ENCODE peak calls at places on chromosomes 16 and 17, in ten cellular contexts. C is pancreas, I is GM23338, Q is spleen, M is IMR-90, X is right lobe of liver, L is ascending aorta, A is tibial artery, G is heart right ventricle, W is esophagus squamous epithelium. Z is an unnamed sample.

GRCh38 chr17:63221941-63222340 is 224.2 kb downstream of the CYB561 start:
- DNase-seq in C (no peak), I (no peak), Q (no peak), M (no peak), X (no peak), L (no peak), A (no peak), G (no peak), W (no peak), Z (no peak)

GRCh38 chr17:75774988-75775668 is 9.5 kb upstream of the UNK start:
- DNase-seq in C (no peak), I (peak; percentile 62), Q (peak; percentile 71), M (peak; percentile 44), X (no peak), L (no peak), A (peak; percentile 62), G (no peak), W (no peak), Z (peak; percentile 63)

GRCh38 chr17:40600486-40601046 is 35.3 kb upstream of the CCR7 start:
- DNase-seq in C (no peak), I (no peak), Q (no peak), M (no peak), X (no peak), L (no peak), A (no peak), G (no peak), W (no peak), Z (no peak)

GRCh38 chr17:51764387-51764971 is 394.0 kb downstream of the CA10 start:
- DNase-seq in C (no peak), I (peak; percentile 87), Q (no peak), M (peak; percentile 45), X (peak; percentile 52), L (no peak), A (no peak), G (peak; percentile 32), W (no peak), Z (peak; percentile 24)

GRCh38 chr16:68444058-68444657 is 4.2 kb downstream of the SMPD3 start:
- DNase-seq in C (peak; percentile 73), I (peak; percentile 84), Q (no peak), M (peak; percentile 21), X (peak; percentile 54), L (no peak), A (no peak), G (peak; percentile 36), W (no peak), Z (peak; percentile 33)

GRCh38 chr17:18257268-18257681 is 1.3 kb downstream of the FLII start:
- DNase-seq in C (no peak), I (peak; percentile 78), Q (no peak), M (no peak), X (no peak), L (no peak), A (no peak), G (no peak), W (no peak), Z (peak; percentile 41)

GRCh38 chr17:43368740-43369506 is 29.9 kb upstream of the ARL4D start:
- DNase-seq in C (peak; percentile 93), I (peak; percentile 94), Q (peak; percentile 93), M (peak; percentile 70), X (peak; percentile 86), L (no peak), A (peak; percentile 91), G (peak; percentile 88), W (no peak), Z (peak; percentile 84)

GRCh38 chr17:75371339-75371738 is 34.1 kb downstream of the GRB2 start:
- DNase-seq in C (no peak), I (no peak), Q (no peak), M (no peak), X (no peak), L (no peak), A (no peak), G (no peak), W (no peak), Z (no peak)

GRCh38 chr16:56145369-56145768 is 45.9 kb upstream of the GNAO1 start:
- DNase-seq in C (no peak), I (peak; percentile 33), Q (no peak), M (no peak), X (no peak), L (no peak), A (no peak), G (no peak), W (no peak), Z (no peak)

GRCh38 chr17:1040216-1040600 is 43.3 kb downstream of the TIMM22 start:
- DNase-seq in C (peak; percentile 60), I (no peak), Q (no peak), M (no peak), X (no peak), L (no peak), A (no peak), G (no peak), W (no peak), Z (no peak)

GRCh38 chr17:64441772-64442549 is 7.0 kb upstream of the MILR1 start:
- DNase-seq in C (no peak), I (no peak), Q (peak; percentile 73), M (peak; percentile 54), X (peak; percentile 50), L (no peak), A (peak; percentile 70), G (peak; percentile 44), W (no peak), Z (no peak)

GRCh38 chr16:53973021-53973420 is 269.1 kb downstream of the FTO start:
- DNase-seq in C (no peak), I (no peak), Q (no peak), M (no peak), X (no peak), L (no peak), A (no peak), G (peak; percentile 46), W (no peak), Z (no peak)

GRCh38 chr17:65531508-65532431 is 29.7 kb downstream of the AXIN2 start:
- DNase-seq in C (no peak), I (peak; percentile 60), Q (peak; percentile 64), M (peak; percentile 67), X (peak; percentile 43), L (no peak), A (peak; percentile 78), G (peak; percentile 39), W (no peak), Z (peak; percentile 86)
- TF ChIP-seq CTCF in C (no peak), I (no peak), Q (no peak), M (peak; percentile 16), X (peak; percentile 15), L (peak; percentile 29), A (peak; percentile 24), G (peak; percentile 19), W (peak; percentile 21), Z (no peak)

GRCh38 chr16:85646358-85646907 is 33.3 kb downstream of the GSE1 start:
- DNase-seq in C (no peak), I (no peak), Q (no peak), M (no peak), X (no peak), L (no peak), A (no peak), G (no peak), W (no peak), Z (no peak)

GRCh38 chr16:85643631-85644030 is 30.5 kb downstream of the GSE1 start:
- DNase-seq in C (peak; percentile 69), I (no peak), Q (no peak), M (no peak), X (no peak), L (no peak), A (no peak), G (no peak), W (no peak), Z (no peak)

GRCh38 chr16:85642762-85643281 is 29.7 kb downstream of the GSE1 start:
- DNase-seq in C (no peak), I (no peak), Q (no peak), M (no peak), X (no peak), L (no peak), A (no peak), G (no peak), W (no peak), Z (no peak)

GRCh38 chr16:85645021-85645589 is 32.0 kb downstream of the GSE1 start:
- DNase-seq in C (no peak), I (no peak), Q (no peak), M (no peak), X (no peak), L (no peak), A (no peak), G (no peak), W (no peak), Z (no peak)

GRCh38 chr16:85644093-85644712 is 31.1 kb downstream of the GSE1 start:
- DNase-seq in C (no peak), I (no peak), Q (no peak), M (no peak), X (no peak), L (no peak), A (no peak), G (no peak), W (no peak), Z (no peak)
- H3K36me3 ChIP-seq in C (no peaks in the 10 kb centered on the region), I (no peaks in the 10 kb centered on the region), Q (peaks cover 57% of the 10 kb centered on the region), M (peaks cover 9% of the 10 kb centered on the region), X (no peaks in the 10 kb centered on the region), L (peaks cover 9% of the 10 kb centered on the region), A (no peaks in the 10 kb centered on the region), G (peaks cover 5% of the 10 kb centered on the region), W (peaks cover 32% of the 10 kb centered on the region), Z (no peaks in the 10 kb centered on the region)

GRCh38 chr17:79777166-79777843 is 643 bp upstream of the CBX2 start:
- DNase-seq in C (peak; percentile 79), I (peak; percentile 87), Q (peak; percentile 88), M (peak; percentile 32), X (peak; percentile 70), L (no peak), A (no peak), G (peak; percentile 79), W (no peak), Z (peak; percentile 85)
- TF ChIP-seq CTCF in C (no peak), I (peak; percentile 49), Q (no peak), M (peak; percentile 28), X (peak; percentile 26), L (peak; percentile 20), A (no peak), G (peak; percentile 33), W (no peak), Z (no peak)

GRCh38 chr16:78004501-78004900 is 17.8 kb upstream of the CLEC3A start:
- DNase-seq in C (no peak), I (no peak), Q (no peak), M (no peak), X (no peak), L (no peak), A (no peak), G (no peak), W (no peak), Z (no peak)

GRCh38 chr16:78005881-78006280 is 16.5 kb upstream of the CLEC3A start:
- DNase-seq in C (no peak), I (peak; percentile 85), Q (no peak), M (no peak), X (no peak), L (no peak), A (no peak), G (no peak), W (no peak), Z (no peak)

GRCh38 chr16:78002915-78003538 is 19.3 kb upstream of the CLEC3A start:
- DNase-seq in C (peak; percentile 80), I (peak; percentile 98), Q (peak; percentile 83), M (peak; percentile 90), X (peak; percentile 81), L (peak; percentile 32), A (peak; percentile 92), G (peak; percentile 82), W (no peak), Z (peak; percentile 65)

DNA sequence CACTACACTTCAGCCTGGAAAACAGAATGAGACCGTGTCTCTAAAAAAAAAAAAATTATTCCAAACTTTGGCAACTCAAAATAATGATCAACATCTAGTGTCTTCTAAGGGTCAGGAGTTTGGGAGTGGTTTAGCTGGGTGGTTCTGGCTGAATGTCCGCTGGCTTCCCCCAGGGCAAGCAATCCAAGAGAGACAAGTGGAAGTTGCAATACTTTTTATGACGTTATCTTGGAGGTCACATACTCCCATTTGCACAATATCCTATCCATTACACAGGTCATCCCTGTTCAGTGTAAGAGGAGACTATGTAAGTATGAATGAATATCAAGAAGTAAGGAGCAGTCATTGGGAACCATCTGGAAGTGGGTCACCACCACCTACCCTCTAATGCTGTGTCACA is 15.2 kb upstream of the CLEC3A start:
- DNase-seq in C (no peak), I (no peak), Q (no peak), M (no peak), X (no peak), L (no peak), A (no peak), G (no peak), W (no peak), Z (no peak)
- H3K36me3 ChIP-seq in C (no peaks in the 10 kb centered on the region), I (no peaks in the 10 kb centered on the region), Q (no peaks in the 10 kb centered on the region), M (no peaks in the 10 kb centered on the region), X (no peaks in the 10 kb centered on the region), L (no peaks in the 10 kb centered on the region), A (no peaks in the 10 kb centered on the region), G (no peaks in the 10 kb centered on the region), W (no peaks in the 10 kb centered on the region), Z (no peaks in the 10 kb centered on the region)